ENCODE peak calls at places on chromosomes 12 and 14, in eight cellular contexts. K is IMR-90; F is B cell; T is CD8-positive, alpha-beta memory T cell; R is C1 segment of cervical spinal cord; B is activated CD8-positive, alpha-beta memory T cell treated with anti-CD3 and anti-CD28 coated beads for 48 hours; L is NCI-H1105 treated with DMSO at 0.1 percent for 48 hours; J is MV-4-11. W is an unnamed sample.

GRCh38 chr12:109385339-109386078 is 37.8 kb downstream of the MYO1H start:
- DNase-seq in F (no peak), J (peak; percentile 23), K (peak; percentile 53), B (no peak), T (peak; percentile 11), R (no peak), L (peak; percentile 74), W (peak; percentile 61)

GRCh38 chr12:68334136-68334535 is 2.0 kb upstream of the MDM1 start:
- DNase-seq in T (peak; percentile 13), J (peak; percentile 20), B (no peak), R (no peak), L (no peak), K (no peak), F (no peak), W (peak; percentile 17)

GRCh38 chr14:99946652-99947489 is 118.4 kb upstream of the EVL start:
- DNase-seq in F (peak; percentile 80), J (peak; percentile 2), T (peak; percentile 58), K (no peak), R (no peak), B (peak; percentile 31), L (peak; percentile 44), W (no peak)

GRCh38 chr12:2405039-2405438 is 352.3 kb downstream of the CACNA1C start:
- DNase-seq in R (no peak), L (no peak), J (no peak), T (no peak), B (no peak), F (no peak), K (no peak), W (no peak)

GRCh38 chr14:55438066-55438683 is 2.2 kb downstream of the TBPL2 start:
- DNase-seq in B (no peak), J (peak; percentile 27), K (peak; percentile 73), L (peak; percentile 61), T (no peak), R (no peak), F (no peak), W (peak; percentile 64)

GRCh38 chr14:105387530-105387922 is 10.8 kb upstream of the TEX22 start:
- DNase-seq in B (no peak), J (no peak), T (no peak), L (no peak), K (no peak), F (no peak), R (no peak), W (no peak)

GRCh38 chr12:2844786-2845185 is 10.0 kb upstream of the NRIP2 start:
- DNase-seq in F (no peak), B (no peak), K (peak; percentile 18), T (no peak), J (no peak), L (no peak), R (no peak), W (no peak)

GRCh38 chr14:105742531-105742848 is 216.1 kb downstream of the TMEM121 start:
- DNase-seq in L (no peak), F (no peak), B (no peak), J (no peak), K (no peak), R (no peak), T (no peak), W (no peak)

GRCh38 chr12:51653431-51653830 is 62.4 kb downstream of the SCN8A start:
- DNase-seq in L (no peak), K (peak; percentile 31), T (no peak), B (no peak), J (peak; percentile 41), F (no peak), R (no peak), W (no peak)

GRCh38 chr12:111638576-111638975 is 39.5 kb upstream of the ATXN2 start:
- DNase-seq in F (no peak), L (no peak), K (no peak), T (no peak), J (no peak), B (no peak), R (no peak), W (no peak)

GRCh38 chr12:10279937-10280336 is 27.7 kb upstream of the KLRD1 start:
- DNase-seq in B (no peak), F (no peak), K (no peak), R (no peak), J (no peak), L (no peak), T (no peak), W (no peak)